ENCODE peak calls at places on chromosomes 12 and 14, in four cellular contexts. I is BJ, C is fibroblast of lung, R is cardiac muscle cell. J is an unnamed sample.

GRCh38 chr14:34554540-34555250 is 15.2 kb upstream of the EAPP start:
- DNase-seq in I (no peak), C (peak), R (no peak), J (no peak)

GRCh38 chr14:35405304-35405996 is 901 bp upstream of the NFKBIA start:
- DNase-seq in I (no peak), R (no peak), C (no peak), J (no peak)

GRCh38 chr12:27083861-27084271 is 1.5 kb upstream of the C12orf71 start:
- DNase-seq in R (peak), C (peak), I (peak), J (no peak)

GRCh38 chr12:15650399-15651128 is 138.6 kb downstream of the EPS8 start:
- DNase-seq in C (peak), I (no peak), R (no peak), J (no peak)

GRCh38 chr12:52300796-52301691 is 9.7 kb upstream of the KRT81 start:
- DNase-seq in R (peak), C (no peak), I (no peak), J (no peak)

GRCh38 chr12:93109794-93110203 is 180.7 kb upstream of the EEA1 start:
- DNase-seq in I (no peak), C (no peak), R (no peak), J (no peak)

GRCh38 chr12:116443706-116444589 is 115.2 kb upstream of the MAP1LC3B2 start:
- DNase-seq in R (no peak), I (no peak), C (no peak), J (no peak)

GRCh38 chr12:11171953-11172675 is 1.1 kb downstream of the SMIM10L1 start:
- DNase-seq in C (peak), R (peak), I (peak), J (no peak)

GRCh38 chr14:105294142-105294597 is 6.6 kb downstream of the BRF1 start:
- DNase-seq in I (no peak), C (no peak), R (peak), J (no peak)

GRCh38 chr12:15629108-15629507 is 160.1 kb downstream of the EPS8 start:
- DNase-seq in I (peak), C (peak), R (peak), J (no peak)

GRCh38 chr14:84273181-84273580 is 1256.8 kb upstream of the FLRT2 start:
- DNase-seq in C (no peak), R (peak), I (no peak), J (no peak)

GRCh38 chr12:43416981-43417380 is 135.0 kb downstream of the ADAMTS20 start:
- DNase-seq in C (no peak), R (no peak), I (no peak), J (no peak)

GRCh38 chr14:104794641-104795467 is 694 bp downstream of the AKT1 start:
- DNase-seq in C (peak), I (no peak), R (peak), J (no peak)

GRCh38 chr12:115049617-115050016 is 365.6 kb upstream of the TBX3 start:
- DNase-seq in C (peak), I (no peak), R (peak), J (no peak)

GRCh38 chr14:93430319-93430801 is 379 bp upstream of the UNC79 start:
- DNase-seq in C (no peak), R (peak), I (no peak), J (no peak)

GRCh38 chr12:110247340-110248095 is 33.5 kb upstream of the ATP2A2 start:
- DNase-seq in R (no peak), C (no peak), I (no peak), J (no peak)

GRCh38 chr12:128163096-128163495 is 103.9 kb upstream of the TMEM132C start:
- DNase-seq in I (no peak), R (no peak), C (no peak), J (no peak)

GRCh38 chr12:26338574-26339572 is 143.5 kb downstream of the SSPN start:
- DNase-seq in I (no peak), R (peak), C (peak), J (no peak)

GRCh38 chr14:103862393-103862782 is 15.0 kb upstream of the PPP1R13B start:
- DNase-seq in C (peak), I (no peak), R (no peak), J (no peak)

GRCh38 chr12:120625557-120626419 is 14.6 kb upstream of the CABP1 start:
- DNase-seq in I (no peak), R (no peak), C (no peak), J (no peak)

GRCh38 chr12:128137140-128137539 is 129.8 kb upstream of the TMEM132C start:
- DNase-seq in I (no peak), C (no peak), R (no peak), J (no peak)

GRCh38 chr12:6958609-6959375 is 7.6 kb downstream of the PTPN6 start:
- DNase-seq in I (no peak), R (no peak), C (no peak), J (peak)

GRCh38 chr12:25797335-25797863 is 161.1 kb upstream of the RASSF8 start:
- DNase-seq in R (no peak), I (no peak), C (no peak), J (no peak)

GRCh38 chr12:121892673-121893561 is 4.3 kb downstream of the PSMD9 start:
- DNase-seq in C (no peak), R (no peak), I (no peak), J (no peak)

GRCh38 chr12:72346331-72346944 is 74.3 kb downstream of the TRHDE start:
- DNase-seq in R (peak), C (peak), I (no peak), J (peak)

GRCh38 chr12:53190108-53190729 is 9.5 kb upstream of the CSAD start:
- DNase-seq in C (peak), I (no peak), R (peak), J (no peak)

GRCh38 chr12:57896437-57897201 is 44.7 kb upstream of the ATP23 start:
- DNase-seq in C (peak), R (peak), I (no peak), J (no peak)

GRCh38 chr12:64120568-64120967 is 101.5 kb downstream of the KICS2 start:
- DNase-seq in R (no peak), C (no peak), I (no peak), J (no peak)

GRCh38 chr12:95820096-95820703 is 29.6 kb upstream of the NTN4 start:
- DNase-seq in C (peak), R (peak), I (no peak), J (no peak)

GRCh38 chr14:99374964-99375363 is 103.0 kb upstream of the BCL11B start:
- DNase-seq in C (no peak), I (no peak), R (no peak), J (no peak)

GRCh38 chr12:5746496-5746895 is 198.6 kb downstream of the ANO2 start:
- DNase-seq in C (no peak), R (no peak), I (no peak), J (no peak)

GRCh38 chr12:68012712-68013111 is 23.5 kb downstream of the IFNG-AS1 start:
- DNase-seq in I (no peak), R (no peak), C (no peak), J (no peak)

GRCh38 chr12:34354239-34355200 is 332.2 kb downstream of the ALG10 start:
- DNase-seq in I (no peak), R (no peak), C (no peak), J (no peak)

GRCh38 chr12:12715459-12716150 is 1.6 kb upstream of the CDKN1B start:
- DNase-seq in C (no peak), R (no peak), I (no peak), J (peak)

GRCh38 chr12:114625294-114625851 is 58.6 kb downstream of the TBX3 start:
- DNase-seq in C (peak), R (peak), I (peak), J (peak)

GRCh38 chr14:38044710-38045109 is 163.0 kb upstream of the SSTR1 start:
- DNase-seq in C (no peak), R (no peak), I (no peak), J (no peak)

GRCh38 chr12:49909826-49910225 is 6.1 kb upstream of the FAIM2 start:
- DNase-seq in R (peak), C (peak), I (no peak), J (no peak)

GRCh38 chr12:92912052-92912451 is 17.0 kb downstream of the EEA1 start:
- DNase-seq in I (no peak), R (no peak), C (peak), J (no peak)

GRCh38 chr14:93962701-93963601 is 13.4 kb downstream of the ASB2 start:
- DNase-seq in I (no peak), C (peak), R (no peak), J (peak)

GRCh38 chr14:22500525-22500924 is 88.5 kb downstream of the DAD1 start:
- DNase-seq in I (no peak), C (no peak), R (no peak), J (no peak)

GRCh38 chr14:22502551-22502950 is 86.5 kb downstream of the DAD1 start:
- DNase-seq in R (no peak), I (no peak), C (no peak), J (no peak)

GRCh38 chr14:22497671-22498093 is 91.3 kb downstream of the DAD1 start:
- DNase-seq in C (no peak), I (no peak), R (no peak), J (no peak)

GRCh38 chr14:22502007-22502406 is 87.0 kb downstream of the DAD1 start:
- DNase-seq in I (no peak), C (no peak), R (no peak), J (no peak)

DNA sequence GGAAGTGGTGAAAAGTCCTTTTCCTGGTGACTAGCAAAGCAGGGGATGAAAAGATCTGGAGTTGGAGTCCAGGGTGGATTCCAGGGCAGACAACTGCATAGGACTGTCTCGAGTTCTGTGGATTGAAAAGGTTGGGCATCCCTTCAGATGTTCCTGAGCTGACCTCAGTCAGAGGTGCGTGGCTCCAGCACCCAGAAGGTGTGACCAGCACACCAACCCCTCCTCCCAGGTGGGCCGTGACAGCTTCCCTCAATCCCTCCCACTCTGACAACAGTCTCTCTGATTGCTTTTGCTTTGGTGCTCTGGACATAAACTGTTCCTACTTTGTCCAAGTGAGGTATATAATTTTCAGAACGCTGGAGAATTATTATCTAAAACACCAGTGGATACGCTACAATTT is 88.1 kb downstream of the DAD1 start:
- DNase-seq in I (no peak), C (no peak), R (no peak), J (no peak)
- H3K4me3 ChIP-seq in I (no peak), C (no peak), R (no peak), J (no peak)

GRCh38 chr14:70011098-70011497 is 131.9 kb downstream of the SMOC1 start:
- DNase-seq in I (no peak), C (no peak), R (no peak), J (no peak)

GRCh38 chr14:70009961-70010360 is 130.7 kb downstream of the SMOC1 start:
- DNase-seq in I (no peak), R (no peak), C (no peak), J (no peak)

GRCh38 chr14:70008863-70009262 is 129.6 kb downstream of the SMOC1 start:
- DNase-seq in C (no peak), R (no peak), I (no peak), J (peak)

GRCh38 chr14:70013269-70013873 is 134.2 kb downstream of the SMOC1 start:
- DNase-seq in R (peak), I (no peak), C (no peak), J (no peak)

DNA sequence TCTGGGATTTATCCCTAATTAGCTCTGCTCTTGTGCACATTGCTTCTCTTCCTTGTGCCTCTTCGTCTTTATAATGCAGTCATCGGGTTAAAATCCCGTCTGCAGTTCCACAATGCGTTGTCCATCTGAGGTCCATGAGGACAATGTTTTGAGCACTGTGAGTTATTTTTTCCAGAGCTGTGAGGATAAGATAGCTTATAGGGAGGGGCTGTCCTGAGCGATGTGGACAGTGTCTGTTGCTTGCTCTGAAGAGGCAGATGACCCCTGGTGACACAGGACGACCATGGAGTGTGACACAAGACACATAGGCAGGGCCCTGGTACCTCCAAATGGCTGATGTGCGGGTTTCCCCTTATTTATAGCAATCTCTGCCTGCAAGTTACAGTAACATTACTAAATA is 132.5 kb downstream of the SMOC1 start:
- DNase-seq in I (no peak), C (no peak), R (no peak), J (no peak)
- H3K4me3 ChIP-seq in I (no peak), C (no peak), R (no peak), J (no peak)

GRCh38 chr12:104294845-104295674 is 8.5 kb upstream of the EID3 start:
- DNase-seq in C (no peak), R (no peak), I (no peak), J (no peak)

GRCh38 chr12:104291867-104292524 is 11.5 kb upstream of the EID3 start:
- DNase-seq in C (no peak), R (no peak), I (no peak), J (no peak)

GRCh38 chr12:104290320-104290719 is 13.2 kb upstream of the EID3 start:
- DNase-seq in I (no peak), C (no peak), R (no peak), J (no peak)

GRCh38 chr12:104290855-104291254 is 12.7 kb upstream of the EID3 start:
- DNase-seq in C (no peak), I (no peak), R (no peak), J (no peak)

GRCh38 chr12:104292872-104293794 is 10.4 kb upstream of the EID3 start:
- DNase-seq in I (no peak), R (peak), C (no peak), J (no peak)
- H3K4me3 ChIP-seq in I (no peak), R (no peak), C (peak), J (no peak)

DNA sequence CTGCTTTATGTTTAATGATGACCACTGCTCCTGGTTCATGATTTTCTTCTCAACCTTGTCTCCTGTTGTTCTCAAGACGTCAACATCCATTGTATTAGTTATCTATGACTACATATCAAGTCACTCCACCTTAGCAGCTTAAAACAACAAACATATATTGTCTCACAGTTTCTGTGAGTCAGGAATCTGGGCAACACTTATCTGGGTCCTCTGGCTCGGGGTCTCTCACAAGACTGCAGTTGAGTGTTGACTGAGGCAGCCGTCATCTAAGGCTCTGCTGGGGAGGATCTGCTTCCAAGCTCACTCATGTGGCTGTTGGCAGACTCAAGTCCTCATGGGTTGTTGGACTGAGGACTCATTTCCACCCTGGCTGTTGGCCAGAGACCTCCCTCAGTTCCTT is 27.3 kb upstream of the FRS2 start:
- DNase-seq in C (peak), R (peak), I (no peak), J (no peak)
- H3K4me3 ChIP-seq in C (no peak), R (no peak), I (no peak), J (no peak)

DNA sequence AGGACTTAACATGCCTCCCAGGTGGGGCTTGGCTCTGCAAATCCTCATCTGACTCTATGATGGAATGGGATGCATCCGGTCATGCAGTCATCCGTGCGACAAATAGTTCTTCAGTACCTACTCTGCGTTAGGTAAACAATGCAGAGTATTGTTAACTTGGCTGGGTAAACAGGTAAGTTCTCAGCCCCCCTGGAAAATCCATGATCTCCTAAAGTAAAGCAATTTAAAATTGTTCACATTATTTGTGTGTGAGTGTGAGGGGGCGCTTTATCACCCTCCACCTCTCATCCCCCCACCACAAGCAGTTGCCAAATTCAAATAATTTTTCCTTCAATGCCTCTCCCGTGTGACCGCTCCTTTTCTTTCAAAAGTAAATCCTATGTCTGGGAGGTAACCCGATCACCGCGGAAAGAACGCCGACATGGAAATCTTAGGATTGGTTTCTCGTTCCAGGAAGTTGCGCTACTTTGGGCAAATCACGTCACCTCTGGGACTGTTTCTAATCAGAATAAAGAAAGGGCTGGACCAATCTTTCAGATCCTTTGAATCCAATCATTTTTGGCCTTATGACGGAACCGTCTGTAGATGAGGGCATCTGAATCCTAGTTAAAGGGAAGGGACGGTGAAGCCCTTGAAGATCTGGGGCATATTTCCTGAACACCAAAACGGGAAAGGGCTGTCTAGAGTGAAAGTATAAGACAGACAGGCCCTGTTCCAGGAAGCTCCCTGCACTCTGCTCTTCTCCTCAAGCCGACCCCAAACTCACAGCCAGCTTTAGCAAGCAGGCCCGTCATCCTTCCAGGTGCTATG is 44.0 kb upstream of the SINHCAF start:
- DNase-seq in R (peak), C (peak), I (peak), J (no peak)
- H3K4me3 ChIP-seq in R (no peak), C (peak), I (peak), J (no peak)

GRCh38 chr14:101407328-101407727 is 154.0 kb upstream of the DIO3 start:
- DNase-seq in R (no peak), C (no peak), I (no peak), J (no peak)
- H3K4me3 ChIP-seq in R (no peak), C (no peak), I (no peak), J (no peak)

GRCh38 chr12:18361431-18361830 is 100.1 kb downstream of the PIK3C2G start:
- DNase-seq in C (no peak), I (no peak), R (no peak), J (no peak)
- H3K4me3 ChIP-seq in C (no peak), I (no peak), R (no peak), J (no peak)

DNA sequence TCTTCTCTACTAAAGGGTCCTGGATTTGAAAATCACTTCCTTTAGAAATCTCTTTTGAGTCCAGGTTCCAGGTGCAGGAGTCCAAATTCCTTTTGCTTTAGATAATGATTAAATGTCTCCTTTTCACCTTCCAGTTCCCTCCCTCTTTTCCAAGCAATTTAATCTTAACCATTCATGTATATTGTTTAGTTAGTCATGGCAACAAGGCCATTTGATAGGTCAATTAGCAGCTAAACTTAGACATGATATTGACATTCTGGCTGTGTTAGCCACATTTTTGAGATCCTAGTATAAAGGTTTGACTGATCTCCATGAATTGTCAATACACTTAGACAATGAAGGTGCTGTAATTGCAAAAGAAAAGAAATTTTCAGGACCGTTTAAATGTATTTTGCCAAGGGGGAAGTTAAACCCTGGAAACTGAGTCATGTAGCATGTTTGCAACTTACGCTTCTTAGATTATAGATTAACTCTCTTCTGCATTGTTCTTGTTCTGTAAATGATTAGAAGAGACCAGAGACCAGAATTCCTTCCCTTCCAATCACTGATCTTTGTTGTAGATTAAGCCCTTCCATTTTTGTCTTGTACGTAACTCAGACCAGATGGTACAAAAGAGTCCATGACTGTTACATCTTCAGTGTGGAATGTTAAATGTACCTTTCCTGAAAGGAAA is 12.4 kb upstream of the C12orf75 start:
- DNase-seq in I (peak), R (no peak), C (no peak), J (no peak)
- H3K4me3 ChIP-seq in I (no peak), R (no peak), C (no peak), J (no peak)

GRCh38 chr12:66279127-66279712 is 23.1 kb upstream of the HELB start:
- DNase-seq in R (peak), C (peak), I (no peak), J (no peak)

GRCh38 chr12:66282244-66282643 is 20.0 kb upstream of the HELB start:
- DNase-seq in R (no peak), I (no peak), C (no peak), J (no peak)

GRCh38 chr12:66275040-66275439 is 27.3 kb upstream of the HELB start:
- DNase-seq in R (no peak), I (no peak), C (no peak), J (no peak)

GRCh38 chr12:66280573-66280972 is 21.7 kb upstream of the HELB start:
- DNase-seq in I (no peak), C (no peak), R (no peak), J (no peak)
- H3K4me3 ChIP-seq in I (no peak), C (no peak), R (no peak), J (no peak)

J was measured in GM12864.